ENCODE peak calls at places on chromosomes 4 and X, in ten cellular contexts. D, W, P, T, U, G, Z, J, C and V are unnamed samples.

GRCh38 chr4:123116412-123116811 is 194.0 kb upstream of the NUDT6 start:
- DNase-seq in D (no peak), T (no peak), J (no peak), W (no peak), G (no peak), Z (no peak), U (peak; percentile 21), C (no peak), P (no peak), V (no peak)

GRCh38 chr4:2866891-2867290 is 23.2 kb downstream of the ADD1 start:
- DNase-seq in J (no peak), G (no peak), C (no peak), P (peak; percentile 20), U (no peak), W (no peak), T (peak; percentile 56), Z (no peak), D (no peak), V (no peak)

GRCh38 chrX:78517124-78517523 is 142.0 kb downstream of the RTL3 start:
- DNase-seq in C (peak; percentile 59), T (no peak), U (no peak), G (no peak), D (no peak), J (peak; percentile 35), Z (no peak), W (no peak), P (no peak), V (no peak)

GRCh38 chrX:155744534-155744933 is 131.8 kb upstream of the TMLHE start:
- DNase-seq in W (no peak), J (no peak), T (no peak), G (no peak), Z (no peak), D (no peak), C (no peak), U (no peak), P (no peak), V (no peak)

GRCh38 chr4:135492439-135492838 is 1290.8 kb upstream of the PABPC4L start:
- DNase-seq in T (no peak), C (no peak), D (no peak), Z (no peak), U (no peak), W (no peak), J (no peak), G (no peak), P (no peak), V (no peak)

GRCh38 chrX:149807747-149808458 is 26.2 kb downstream of the MAGEA9 start:
- DNase-seq in W (no peak), J (no peak), C (no peak), G (no peak), P (no peak), Z (no peak), D (no peak), U (no peak), T (no peak), V (no peak)

GRCh38 chr4:102610476-102610875 is 109.3 kb downstream of the NFKB1 start:
- DNase-seq in G (no peak), U (no peak), C (no peak), D (no peak), T (no peak), J (no peak), W (no peak), P (no peak), Z (peak; percentile 79), V (no peak)

GRCh38 chr4:150582881-150583286 is 933 bp downstream of the MAB21L2 start:
- DNase-seq in U (peak; percentile 61), P (no peak), J (no peak), C (no peak), T (no peak), Z (no peak), W (peak; percentile 59), G (no peak), D (peak; percentile 43), V (no peak)

GRCh38 chr4:161320377-161320776 is 843.4 kb downstream of the FSTL5 start:
- DNase-seq in G (no peak), D (no peak), W (no peak), Z (peak; percentile 24), P (peak; percentile 30), U (peak; percentile 56), C (no peak), T (no peak), J (no peak), V (peak; percentile 19)

GRCh38 chr4:86174496-86174895 is 185.4 kb downstream of the MAPK10 start:
- DNase-seq in D (no peak), U (no peak), C (no peak), G (no peak), Z (no peak), P (no peak), T (no peak), J (no peak), W (no peak), V (no peak)

GRCh38 chrX:34382416-34382815 is 250.3 kb upstream of the FAM47A start:
- DNase-seq in G (no peak), W (no peak), C (peak; percentile 79), U (peak; percentile 63), Z (no peak), D (no peak), P (peak; percentile 86), J (no peak), T (peak; percentile 78), V (peak; percentile 6)

GRCh38 chr4:189035654-189036053 is 896.4 kb downstream of the TRIML1 start:
- DNase-seq in J (no peak), G (no peak), P (no peak), Z (no peak), D (no peak), W (no peak), U (no peak), T (no peak), C (no peak), V (no peak)

GRCh38 chrX:56314334-56314733 is 82.2 kb downstream of the KLF8 start:
- DNase-seq in J (no peak), P (no peak), W (no peak), G (no peak), Z (no peak), D (no peak), U (no peak), C (no peak), T (no peak), V (no peak)

GRCh38 chr4:169270810-169271691 is at the start of gene SH3RF1:
- DNase-seq in C (peak; percentile 80), P (peak; percentile 83), J (no peak), Z (peak; percentile 18), D (peak; percentile 93), U (peak; percentile 93), G (peak; percentile 61), T (peak; percentile 72), W (peak; percentile 88), V (peak; percentile 83)

GRCh38 chr4:98482847-98483806 is 175.3 kb downstream of the TSPAN5 start:
- DNase-seq in Z (no peak), U (peak; percentile 57), W (no peak), C (no peak), T (peak; percentile 82), D (peak; percentile 78), P (peak; percentile 42), G (no peak), J (no peak), V (no peak)

GRCh38 chr4:113064244-113064643 is 14.8 kb downstream of the ANK2 start:
- DNase-seq in U (no peak), J (no peak), Z (peak; percentile 64), W (peak; percentile 80), D (no peak), T (no peak), C (no peak), G (no peak), P (no peak), V (no peak)

GRCh38 chr4:53617101-53617680 is 25.9 kb upstream of the LNX1 start:
- DNase-seq in P (no peak), T (no peak), W (no peak), U (no peak), Z (no peak), G (no peak), J (no peak), C (no peak), D (no peak), V (no peak)

GRCh38 chr4:24657768-24658617 is 73.6 kb upstream of the DHX15 start:
- DNase-seq in G (no peak), T (peak; percentile 60), D (peak; percentile 64), C (peak; percentile 84), W (no peak), P (peak; percentile 67), J (no peak), Z (peak; percentile 5), U (peak; percentile 60), V (peak; percentile 75)

GRCh38 chr4:87848622-87849351 is 16.0 kb downstream of the MEPE start:
- DNase-seq in G (no peak), T (peak; percentile 73), Z (peak; percentile 91), W (no peak), C (peak; percentile 83), J (no peak), U (peak; percentile 77), P (peak; percentile 62), D (no peak), V (peak; percentile 40)

GRCh38 chr4:6953751-6954380 is 44.2 kb downstream of the TBC1D14 start:
- DNase-seq in W (peak; percentile 85), P (no peak), T (peak; percentile 81), J (no peak), G (no peak), U (peak; percentile 41), Z (peak; percentile 37), C (peak; percentile 69), D (peak; percentile 44), V (peak; percentile 72)

GRCh38 chr4:184446132-184446531 is 28.2 kb downstream of the IRF2 start:
- DNase-seq in U (no peak), Z (no peak), W (no peak), P (no peak), C (no peak), T (no peak), D (no peak), G (no peak), J (no peak), V (no peak)

GRCh38 chr4:119854364-119854763 is 212.3 kb downstream of the MAD2L1 start:
- DNase-seq in W (no peak), J (no peak), T (no peak), U (no peak), D (no peak), G (no peak), P (no peak), Z (no peak), C (no peak), V (no peak)

GRCh38 chr4:52477191-52477590 is 181.9 kb downstream of the USP46 start:
- DNase-seq in W (no peak), Z (no peak), T (no peak), P (no peak), C (no peak), G (no peak), U (no peak), D (no peak), J (no peak), V (no peak)

GRCh38 chrX:19852014-19853005 is 35.1 kb downstream of the SH3KBP1 start:
- DNase-seq in D (no peak), W (no peak), G (no peak), U (peak; percentile 26), C (peak; percentile 78), P (peak; percentile 88), T (peak; percentile 57), Z (no peak), J (no peak), V (no peak)

GRCh38 chrX:32571579-32571978 is 639.8 kb downstream of the DMD start:
- DNase-seq in P (no peak), U (no peak), D (no peak), J (no peak), Z (no peak), T (no peak), W (no peak), C (peak; percentile 4), G (no peak), V (no peak)

GRCh38 chr4:185920171-185920570 is 108.2 kb upstream of the SORBS2 start:
- DNase-seq in U (no peak), P (peak; percentile 70), W (no peak), C (no peak), Z (no peak), G (no peak), J (no peak), D (no peak), T (peak; percentile 14), V (peak; percentile 28)

GRCh38 chr4:12041828-12042227 is 613.1 kb upstream of the HS3ST1 start:
- DNase-seq in G (no peak), D (no peak), P (no peak), C (no peak), U (no peak), J (no peak), Z (no peak), T (no peak), W (no peak), V (no peak)

GRCh38 chr4:20041838-20042237 is 209.9 kb upstream of the SLIT2 start:
- DNase-seq in J (no peak), D (no peak), U (no peak), W (no peak), T (no peak), C (no peak), Z (no peak), G (no peak), P (no peak), V (no peak)